ENCODE peak calls at places on chromosomes 3 and 15, in ten cellular contexts. One of them, this sample, is unnamed.

GRCh38 chr15:60858511-60859085 is 370.5 kb downstream of the RORA start:
- DNase-seq in pancreas: no peak
- DNase-seq in AG09319: no peak
- DNase-seq in uterus: no peak
- DNase-seq in cardiac muscle cell: no peak
- DNase-seq in endothelial cell: no peak
- DNase-seq in GM23338: peak
- DNase-seq in heart right ventricle: no peak
- DNase-seq in glutamatergic neuron: no peak
- DNase-seq in PC-9: no peak
- DNase-seq in this sample: no peak

GRCh38 chr3:27253831-27254230 is 115.4 kb downstream of the NEK10 start:
- DNase-seq in uterus: no peak
- DNase-seq in PC-9: peak
- DNase-seq in glutamatergic neuron: peak
- DNase-seq in heart right ventricle: no peak
- DNase-seq in endothelial cell: peak
- DNase-seq in AG09319: peak
- DNase-seq in cardiac muscle cell: peak
- DNase-seq in pancreas: peak
- DNase-seq in GM23338: peak
- DNase-seq in this sample: peak

GRCh38 chr15:43771816-43772215 is 5.0 kb downstream of the ELL3 start:
- DNase-seq in AG09319: no peak
- DNase-seq in pancreas: no peak
- DNase-seq in cardiac muscle cell: no peak
- DNase-seq in endothelial cell: no peak
- DNase-seq in glutamatergic neuron: no peak
- DNase-seq in GM23338: no peak
- DNase-seq in uterus: no peak
- DNase-seq in heart right ventricle: no peak
- DNase-seq in PC-9: no peak
- DNase-seq in this sample: peak

GRCh38 chr15:67745059-67745993 is 80.0 kb upstream of the SKOR1 start:
- DNase-seq in AG09319: no peak
- DNase-seq in glutamatergic neuron: no peak
- DNase-seq in pancreas: no peak
- DNase-seq in heart right ventricle: no peak
- DNase-seq in endothelial cell: no peak
- DNase-seq in PC-9: no peak
- DNase-seq in uterus: no peak
- DNase-seq in GM23338: no peak
- DNase-seq in cardiac muscle cell: peak
- DNase-seq in this sample: peak

GRCh38 chr3:109081746-109082510 is 36.0 kb downstream of the MORC1 start:
- DNase-seq in heart right ventricle: no peak
- DNase-seq in cardiac muscle cell: peak
- DNase-seq in GM23338: peak
- DNase-seq in AG09319: no peak
- DNase-seq in PC-9: peak
- DNase-seq in glutamatergic neuron: peak
- DNase-seq in uterus: no peak
- DNase-seq in endothelial cell: peak
- DNase-seq in pancreas: peak
- DNase-seq in this sample: peak

GRCh38 chr3:43180027-43180426 is 74.1 kb upstream of the POMGNT2 start:
- DNase-seq in AG09319: no peak
- DNase-seq in pancreas: no peak
- DNase-seq in cardiac muscle cell: peak
- DNase-seq in GM23338: no peak
- DNase-seq in glutamatergic neuron: no peak
- DNase-seq in PC-9: peak
- DNase-seq in uterus: no peak
- DNase-seq in endothelial cell: no peak
- DNase-seq in heart right ventricle: no peak
- DNase-seq in this sample: peak

GRCh38 chr3:194130807-194131589 is 5.0 kb upstream of the HES1 start:
- DNase-seq in endothelial cell: no peak
- DNase-seq in pancreas: peak
- DNase-seq in AG09319: no peak
- DNase-seq in cardiac muscle cell: peak
- DNase-seq in PC-9: peak
- DNase-seq in uterus: no peak
- DNase-seq in glutamatergic neuron: no peak
- DNase-seq in heart right ventricle: no peak
- DNase-seq in GM23338: peak
- DNase-seq in this sample: no peak

GRCh38 chr3:42052867-42053351 is 38.2 kb upstream of the TRAK1 start:
- DNase-seq in pancreas: no peak
- DNase-seq in uterus: no peak
- DNase-seq in endothelial cell: no peak
- DNase-seq in AG09319: no peak
- DNase-seq in GM23338: no peak
- DNase-seq in cardiac muscle cell: peak
- DNase-seq in PC-9: no peak
- DNase-seq in heart right ventricle: no peak
- DNase-seq in glutamatergic neuron: no peak
- DNase-seq in this sample: no peak

GRCh38 chr3:116226245-116226644 is 219.0 kb downstream of the LSAMP start:
- DNase-seq in GM23338: no peak
- DNase-seq in PC-9: no peak
- DNase-seq in endothelial cell: no peak
- DNase-seq in cardiac muscle cell: no peak
- DNase-seq in glutamatergic neuron: no peak
- DNase-seq in AG09319: no peak
- DNase-seq in uterus: no peak
- DNase-seq in pancreas: no peak
- DNase-seq in heart right ventricle: no peak
- DNase-seq in this sample: no peak

GRCh38 chr3:134406331-134407246 is 32.3 kb upstream of the AMOTL2 start:
- DNase-seq in pancreas: peak
- DNase-seq in heart right ventricle: peak
- DNase-seq in cardiac muscle cell: peak
- DNase-seq in glutamatergic neuron: peak
- DNase-seq in PC-9: peak
- DNase-seq in AG09319: no peak
- DNase-seq in endothelial cell: peak
- DNase-seq in GM23338: peak
- DNase-seq in uterus: no peak
- DNase-seq in this sample: no peak

GRCh38 chr3:51436998-51437639 is 46.0 kb downstream of the RBM15B start:
- DNase-seq in AG09319: no peak
- DNase-seq in uterus: no peak
- DNase-seq in PC-9: no peak
- DNase-seq in endothelial cell: no peak
- DNase-seq in cardiac muscle cell: no peak
- DNase-seq in pancreas: no peak
- DNase-seq in glutamatergic neuron: no peak
- DNase-seq in heart right ventricle: no peak
- DNase-seq in GM23338: no peak
- DNase-seq in this sample: no peak

GRCh38 chr3:152349397-152349796 is 80.7 kb downstream of the MBNL1 start:
- DNase-seq in endothelial cell: no peak
- DNase-seq in glutamatergic neuron: no peak
- DNase-seq in GM23338: no peak
- DNase-seq in PC-9: no peak
- DNase-seq in uterus: no peak
- DNase-seq in AG09319: no peak
- DNase-seq in cardiac muscle cell: no peak
- DNase-seq in heart right ventricle: no peak
- DNase-seq in pancreas: no peak
- DNase-seq in this sample: no peak

GRCh38 chr3:9169951-9170850 is 79.2 kb downstream of the SRGAP3 start:
- DNase-seq in glutamatergic neuron: no peak
- DNase-seq in cardiac muscle cell: no peak
- DNase-seq in pancreas: no peak
- DNase-seq in endothelial cell: no peak
- DNase-seq in uterus: no peak
- DNase-seq in PC-9: no peak
- DNase-seq in heart right ventricle: no peak
- DNase-seq in AG09319: no peak
- DNase-seq in GM23338: no peak
- DNase-seq in this sample: peak

GRCh38 chr15:33860749-33861148 is 107.5 kb upstream of the CHRM5 start:
- DNase-seq in PC-9: peak
- DNase-seq in cardiac muscle cell: peak
- DNase-seq in endothelial cell: no peak
- DNase-seq in AG09319: no peak
- DNase-seq in uterus: no peak
- DNase-seq in pancreas: no peak
- DNase-seq in GM23338: no peak
- DNase-seq in glutamatergic neuron: no peak
- DNase-seq in heart right ventricle: no peak
- DNase-seq in this sample: peak

GRCh38 chr3:14485981-14486380 is 54.2 kb downstream of the GRIP2 start:
- DNase-seq in endothelial cell: no peak
- DNase-seq in pancreas: no peak
- DNase-seq in cardiac muscle cell: no peak
- DNase-seq in glutamatergic neuron: no peak
- DNase-seq in AG09319: no peak
- DNase-seq in PC-9: no peak
- DNase-seq in heart right ventricle: no peak
- DNase-seq in GM23338: no peak
- DNase-seq in uterus: no peak
- DNase-seq in this sample: no peak

GRCh38 chr3:48661501-48662139 is 1.1 kb downstream of the CELSR3 start:
- DNase-seq in uterus: peak
- DNase-seq in GM23338: peak
- DNase-seq in heart right ventricle: peak
- DNase-seq in PC-9: peak
- DNase-seq in cardiac muscle cell: peak
- DNase-seq in AG09319: no peak
- DNase-seq in glutamatergic neuron: peak
- DNase-seq in endothelial cell: peak
- DNase-seq in pancreas: peak
- DNase-seq in this sample: peak

DNA sequence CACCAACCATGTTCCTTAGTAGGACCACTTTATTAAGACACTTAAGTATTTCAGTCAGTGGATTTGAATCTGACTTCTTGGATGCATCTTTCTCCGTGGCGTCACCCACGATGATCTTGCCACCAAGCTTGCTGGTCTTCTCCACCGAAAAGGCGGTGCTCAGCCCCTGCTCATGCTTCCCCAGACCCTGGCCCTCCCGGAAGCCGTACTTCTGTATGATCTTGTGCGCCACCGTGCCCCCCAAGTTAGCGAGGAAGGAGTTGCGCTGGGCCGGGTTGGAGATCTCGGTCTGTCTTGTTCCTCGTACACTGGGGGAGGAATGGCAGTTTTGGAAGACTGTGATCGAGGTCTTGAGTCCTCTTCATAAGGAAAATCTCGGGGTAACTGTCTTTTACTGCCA is 213.4 kb upstream of the NANOGP8 start:
- DNase-seq in GM23338: no peak
- DNase-seq in PC-9: no peak
- DNase-seq in heart right ventricle: no peak
- DNase-seq in endothelial cell: no peak
- DNase-seq in uterus: no peak
- DNase-seq in pancreas: no peak
- DNase-seq in glutamatergic neuron: no peak
- DNase-seq in AG09319: no peak
- DNase-seq in cardiac muscle cell: no peak
- DNase-seq in this sample: no peak
- TF ChIP-seq CTCF in GM23338: no peak
- TF ChIP-seq CTCF in PC-9: no peak
- TF ChIP-seq CTCF in heart right ventricle: no peak
- TF ChIP-seq CTCF in endothelial cell: no peak
- TF ChIP-seq CTCF in uterus: no peak
- TF ChIP-seq CTCF in pancreas: no peak
- TF ChIP-seq CTCF in glutamatergic neuron: no peak
- TF ChIP-seq CTCF in AG09319: no peak
- TF ChIP-seq CTCF in cardiac muscle cell: no peak
- TF ChIP-seq CTCF in this sample: no peak

GRCh38 chr3:60839242-60839641 is 412.0 kb downstream of the FHIT start:
- DNase-seq in glutamatergic neuron: no peak
- DNase-seq in AG09319: no peak
- DNase-seq in cardiac muscle cell: no peak
- DNase-seq in GM23338: peak
- DNase-seq in PC-9: no peak
- DNase-seq in endothelial cell: no peak
- DNase-seq in heart right ventricle: no peak
- DNase-seq in uterus: no peak
- DNase-seq in pancreas: no peak
- DNase-seq in this sample: no peak
- TF ChIP-seq CTCF in glutamatergic neuron: no peak
- TF ChIP-seq CTCF in AG09319: no peak
- TF ChIP-seq CTCF in cardiac muscle cell: no peak
- TF ChIP-seq CTCF in GM23338: peak
- TF ChIP-seq CTCF in PC-9: no peak
- TF ChIP-seq CTCF in endothelial cell: no peak
- TF ChIP-seq CTCF in heart right ventricle: peak
- TF ChIP-seq CTCF in uterus: no peak
- TF ChIP-seq CTCF in pancreas: no peak
- TF ChIP-seq CTCF in this sample: no peak

DNA sequence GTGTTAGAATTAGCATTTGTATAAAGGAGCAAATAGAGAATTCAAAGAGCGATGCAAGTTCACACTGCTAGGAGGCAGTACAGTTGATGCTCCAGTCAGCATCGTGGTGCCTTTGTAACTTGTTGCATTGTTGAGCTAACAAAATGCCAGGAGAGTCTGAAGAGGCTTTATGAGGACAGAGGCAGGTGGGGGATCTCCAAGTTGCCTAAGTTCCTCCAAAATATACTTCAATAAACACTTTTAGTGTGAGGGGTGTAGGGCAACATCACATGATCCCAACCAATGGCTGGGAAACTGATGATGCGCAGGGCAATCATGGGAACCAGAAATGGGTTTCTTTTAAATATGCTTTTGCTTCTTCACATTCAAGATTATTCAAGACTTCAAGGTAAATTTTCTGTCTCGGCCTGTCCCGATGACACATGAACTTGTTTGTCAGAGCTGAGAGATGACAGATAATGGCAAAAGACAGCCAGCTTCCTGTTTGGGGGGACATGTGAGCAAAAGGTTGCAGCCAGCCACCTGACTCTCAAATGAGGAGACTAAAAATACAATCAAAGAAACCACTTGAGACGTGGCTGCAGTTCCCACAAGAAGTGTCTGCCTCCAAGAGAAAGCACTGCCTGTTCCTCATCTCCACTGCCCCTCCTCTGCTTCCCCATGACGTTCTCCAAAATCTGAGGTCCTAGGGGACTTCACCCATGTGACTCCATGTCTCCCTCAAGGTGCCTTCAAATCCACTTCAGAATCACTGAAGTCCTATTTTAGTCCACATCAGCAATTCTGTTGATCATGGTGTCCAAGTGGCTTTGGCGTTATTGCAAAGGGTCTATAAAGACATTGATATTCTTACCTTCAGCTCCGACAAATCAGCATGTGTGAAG is 39.3 kb downstream of the KLHL6 start:
- DNase-seq in AG09319: no peak
- DNase-seq in endothelial cell: no peak
- DNase-seq in PC-9: no peak
- DNase-seq in heart right ventricle: no peak
- DNase-seq in cardiac muscle cell: no peak
- DNase-seq in glutamatergic neuron: no peak
- DNase-seq in GM23338: peak
- DNase-seq in uterus: no peak
- DNase-seq in pancreas: no peak
- DNase-seq in this sample: no peak
- TF ChIP-seq CTCF in AG09319: no peak
- TF ChIP-seq CTCF in endothelial cell: no peak
- TF ChIP-seq CTCF in PC-9: no peak
- TF ChIP-seq CTCF in heart right ventricle: no peak
- TF ChIP-seq CTCF in cardiac muscle cell: no peak
- TF ChIP-seq CTCF in glutamatergic neuron: no peak
- TF ChIP-seq CTCF in GM23338: peak
- TF ChIP-seq CTCF in uterus: no peak
- TF ChIP-seq CTCF in pancreas: no peak
- TF ChIP-seq CTCF in this sample: no peak

GRCh38 chr15:63461230-63461629 is 43.2 kb upstream of the USP3 start:
- DNase-seq in endothelial cell: peak
- DNase-seq in uterus: no peak
- DNase-seq in heart right ventricle: no peak
- DNase-seq in GM23338: peak
- DNase-seq in pancreas: no peak
- DNase-seq in cardiac muscle cell: peak
- DNase-seq in AG09319: no peak
- DNase-seq in PC-9: no peak
- DNase-seq in glutamatergic neuron: no peak
- DNase-seq in this sample: no peak
- TF ChIP-seq CTCF in endothelial cell: no peak
- TF ChIP-seq CTCF in uterus: no peak
- TF ChIP-seq CTCF in heart right ventricle: no peak
- TF ChIP-seq CTCF in GM23338: peak
- TF ChIP-seq CTCF in pancreas: no peak
- TF ChIP-seq CTCF in cardiac muscle cell: peak
- TF ChIP-seq CTCF in AG09319: no peak
- TF ChIP-seq CTCF in PC-9: no peak
- TF ChIP-seq CTCF in glutamatergic neuron: no peak
- TF ChIP-seq CTCF in this sample: no peak

This sample was measured in MCF 10A.